ENCODE peak calls at places on chromosomes 13 and 19, in six cellular contexts. V is right atrium auricular region, G is fibroblast of mammary gland, I is mesothelial cell of epicardium, R is MCF 10A, P is heart left ventricle. K is an unnamed sample.

GRCh38 chr13:111387026-111387871 is 66.8 kb downstream of the TEX29 start:
- DNase-seq in G (no peak), V (no peak), I (no peak), P (peak), R (no peak), K (no peak)

GRCh38 chr19:6765738-6766356 is 1.4 kb downstream of the SH2D3A start:
- DNase-seq in P (no peak), G (no peak), I (peak), V (no peak), R (peak), K (peak)

GRCh38 chr13:93039131-93039530 is 187.5 kb upstream of the GPC6 start:
- DNase-seq in I (no peak), G (peak), P (no peak), V (no peak), R (no peak), K (no peak)

GRCh38 chr19:3534375-3535234 is 4.4 kb upstream of the TEKTIP1 start:
- DNase-seq in G (no peak), R (no peak), V (no peak), P (no peak), I (no peak), K (no peak)

GRCh38 chr13:34114581-34114980 is 296.6 kb downstream of the RFC3 start:
- DNase-seq in I (no peak), R (no peak), V (no peak), G (no peak), P (no peak), K (no peak)

GRCh38 chr19:18265611-18265981 is 8.7 kb downstream of the IQCN start:
- DNase-seq in G (no peak), I (no peak), P (no peak), V (no peak), R (no peak), K (no peak)

GRCh38 chr13:44759723-44760360 is 183.7 kb upstream of the TSC22D1 start:
- DNase-seq in R (peak), V (no peak), I (no peak), G (no peak), P (no peak), K (no peak)

GRCh38 chr19:48390188-48391099 is 907 bp downstream of the KDELR1 start:
- DNase-seq in I (peak), G (peak), V (peak), P (peak), R (peak), K (peak)

GRCh38 chr19:27974082-27974513 is 1238.9 kb downstream of the UQCRFS1 start:
- DNase-seq in V (no peak), P (no peak), G (peak), R (no peak), I (peak), K (no peak)

GRCh38 chr19:50492303-50493052 is 15.8 kb upstream of the GARIN5A start:
- DNase-seq in G (no peak), R (no peak), V (no peak), P (no peak), I (no peak), K (no peak)

GRCh38 chr19:11735375-11735774 is 3.4 kb downstream of the ZNF823 start:
- DNase-seq in I (no peak), G (no peak), V (no peak), R (peak), P (no peak), K (no peak)

GRCh38 chr19:40611096-40611495 is 9.9 kb downstream of the LTBP4 start:
- DNase-seq in P (no peak), I (no peak), G (no peak), R (peak), V (no peak), K (no peak)

GRCh38 chr19:50646074-50646807 is 3.0 kb upstream of the C19orf81 start:
- DNase-seq in I (no peak), G (peak), P (no peak), V (no peak), R (peak), K (no peak)

GRCh38 chr19:28710278-28710677 is 502.7 kb downstream of the UQCRFS1 start:
- DNase-seq in P (no peak), G (peak), I (no peak), V (no peak), R (peak), K (no peak)

GRCh38 chr13:53873558-53873957 is 844.9 kb downstream of the OLFM4 start:
- DNase-seq in G (no peak), R (no peak), I (no peak), P (no peak), V (no peak), K (no peak)

GRCh38 chr19:17209126-17210036 is 5.8 kb upstream of the USE1 start:
- DNase-seq in G (peak), I (no peak), P (no peak), V (no peak), R (peak), K (peak)

GRCh38 chr19:2424686-2425621 is 2.4 kb downstream of the TIMM13 start:
- DNase-seq in P (no peak), V (no peak), G (peak), I (peak), R (no peak), K (no peak)
- TF ChIP-seq CTCF in P (no peak), V (peak), G (peak), I (peak), R (no peak), K (no peak)

GRCh38 chr19:21358768-21359451 is at the start of gene ZNF738:
- DNase-seq in V (peak), G (peak), R (peak), P (peak), I (peak), K (peak)
- TF ChIP-seq CTCF in V (no peak), G (no peak), R (no peak), P (no peak), I (no peak), K (no peak)

GRCh38 chr19:1461862-1462261 is 11.9 kb downstream of the APC2 start:
- DNase-seq in G (no peak), P (no peak), R (no peak), I (no peak), V (no peak), K (no peak)

GRCh38 chr19:1459479-1459878 is 9.6 kb downstream of the APC2 start:
- DNase-seq in R (no peak), G (no peak), P (no peak), I (no peak), V (no peak), K (no peak)

GRCh38 chr19:1457892-1458291 is 8.0 kb downstream of the APC2 start:
- DNase-seq in G (no peak), I (no peak), V (no peak), R (no peak), P (no peak), K (no peak)

GRCh38 chr19:1457031-1457739 is 7.3 kb downstream of the APC2 start:
- DNase-seq in V (no peak), I (no peak), P (no peak), G (no peak), R (no peak), K (no peak)

DNA sequence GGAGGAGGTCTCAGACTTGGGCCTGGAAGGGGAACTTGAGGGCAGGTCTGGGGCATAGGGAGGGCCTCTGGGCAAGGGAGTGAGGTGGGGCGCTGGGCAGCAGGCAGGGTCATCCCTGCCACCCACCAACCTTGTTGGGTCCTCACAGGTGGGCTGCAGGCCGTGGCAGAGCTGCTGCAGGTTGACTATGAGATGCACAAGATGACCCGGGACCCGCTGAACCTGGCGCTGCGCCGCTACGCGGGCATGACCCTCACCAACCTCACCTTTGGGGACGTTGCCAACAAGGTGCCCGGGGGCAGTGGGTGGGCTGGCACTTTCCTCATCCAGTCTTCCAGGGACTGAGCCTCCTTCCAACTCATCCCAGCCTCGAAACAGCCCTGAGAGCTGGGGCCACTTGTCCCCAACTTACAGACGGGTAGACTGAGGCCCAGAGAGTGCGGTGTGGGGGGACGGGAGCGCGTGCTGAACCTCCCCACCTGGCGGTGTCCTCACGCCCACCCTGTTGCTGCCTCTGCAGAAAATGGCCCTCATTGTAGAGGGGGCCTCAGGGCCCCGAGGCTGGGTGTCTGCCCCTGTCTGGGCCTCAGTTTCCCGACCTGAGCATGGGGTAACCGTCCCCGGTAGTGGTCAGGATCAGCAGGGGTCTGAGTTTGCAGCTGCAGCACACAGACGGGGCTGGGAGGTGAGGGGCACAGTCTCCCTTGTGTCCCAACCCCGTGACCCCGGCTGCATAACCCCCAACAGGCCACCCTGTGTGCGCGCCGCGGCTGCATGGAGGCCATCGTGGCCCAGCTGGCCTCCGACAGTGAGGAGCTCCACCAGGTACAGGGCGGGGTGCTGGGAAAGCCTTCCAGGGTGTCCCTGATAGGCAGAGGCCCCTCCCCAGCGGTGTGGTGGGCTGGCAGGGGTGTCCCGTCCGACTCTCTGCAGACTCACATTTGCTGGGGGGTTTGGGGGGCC is 10.4 kb downstream of the APC2 start:
- DNase-seq in R (no peak), I (no peak), G (no peak), V (no peak), P (no peak), K (no peak)
- TF ChIP-seq CTCF in R (no peak), I (no peak), G (no peak), V (no peak), P (no peak), K (no peak)

GRCh38 chr19:13646758-13647157 is 117.6 kb upstream of the MRI1 start:
- DNase-seq in P (no peak), V (no peak), R (no peak), G (no peak), I (no peak), K (no peak)
- TF ChIP-seq CTCF in P (no peak), V (no peak), R (no peak), G (no peak), I (no peak), K (no peak)

GRCh38 chr13:52845766-52846566 is 2.5 kb downstream of the PCDH8 start:
- DNase-seq in G (no peak), R (no peak), P (no peak), V (no peak), I (peak), K (peak)
- TF ChIP-seq CTCF in G (no peak), R (no peak), P (peak), V (no peak), I (peak), K (peak)

GRCh38 chr13:59750860-59751259 is 412.9 kb downstream of the DIAPH3 start:
- DNase-seq in G (peak), P (no peak), R (no peak), I (peak), V (no peak), K (no peak)

GRCh38 chr13:59755647-59756290 is 408.0 kb downstream of the DIAPH3 start:
- DNase-seq in P (no peak), G (no peak), I (no peak), V (no peak), R (no peak), K (no peak)

GRCh38 chr13:59754411-59754810 is 409.3 kb downstream of the DIAPH3 start:
- DNase-seq in I (no peak), P (no peak), V (no peak), R (no peak), G (no peak), K (no peak)
- TF ChIP-seq CTCF in I (no peak), P (no peak), V (no peak), R (no peak), G (no peak), K (no peak)

DNA sequence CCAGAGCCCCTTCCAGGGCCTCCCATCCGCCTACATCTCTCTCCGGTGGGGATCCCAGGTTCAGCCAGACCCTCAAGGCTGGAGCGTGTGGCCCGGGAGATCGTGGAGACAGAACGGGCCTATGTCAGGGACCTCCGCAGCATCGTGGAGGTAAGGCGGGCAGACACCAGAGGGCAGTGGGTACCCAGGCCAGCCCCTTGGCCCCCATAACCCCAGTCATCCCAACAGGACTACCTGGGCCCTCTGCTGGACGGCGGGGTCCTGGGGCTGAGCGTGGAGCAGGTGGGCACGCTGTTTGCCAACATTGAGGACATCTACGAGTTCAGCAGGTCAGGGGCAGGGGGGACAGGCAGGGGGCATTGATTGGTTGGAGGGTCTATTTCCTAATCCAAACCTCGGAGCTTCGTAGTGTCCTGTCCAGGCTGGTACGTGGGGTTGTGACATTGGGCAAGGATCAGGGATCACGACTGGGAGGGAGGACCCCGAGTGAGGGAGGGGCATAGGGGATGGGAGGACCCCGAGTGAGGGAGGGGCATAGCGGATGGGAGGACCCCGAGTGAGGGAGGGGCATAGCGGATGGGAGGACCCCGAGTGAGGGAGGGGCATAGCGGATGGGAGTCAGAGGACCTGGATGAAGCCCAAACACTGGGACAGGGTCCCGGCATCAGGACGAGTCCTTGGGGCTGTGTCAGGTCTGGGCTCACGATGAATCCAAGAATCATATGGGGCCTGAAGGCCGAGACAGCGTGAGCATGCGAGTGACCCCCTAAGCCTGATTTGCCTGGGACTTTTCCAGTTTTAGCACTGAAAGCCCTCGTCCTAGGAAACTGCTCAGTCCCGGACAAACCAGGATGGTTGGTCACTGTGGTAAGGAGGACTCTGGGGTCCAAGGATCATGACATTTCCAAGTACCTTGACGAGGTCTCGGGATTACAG is 2.9 kb downstream of the PLEKHG2 start:
- DNase-seq in G (no peak), R (no peak), P (no peak), V (no peak), I (no peak), K (no peak)
- TF ChIP-seq CTCF in G (no peak), R (no peak), P (no peak), V (no peak), I (no peak), K (no peak)

DNA sequence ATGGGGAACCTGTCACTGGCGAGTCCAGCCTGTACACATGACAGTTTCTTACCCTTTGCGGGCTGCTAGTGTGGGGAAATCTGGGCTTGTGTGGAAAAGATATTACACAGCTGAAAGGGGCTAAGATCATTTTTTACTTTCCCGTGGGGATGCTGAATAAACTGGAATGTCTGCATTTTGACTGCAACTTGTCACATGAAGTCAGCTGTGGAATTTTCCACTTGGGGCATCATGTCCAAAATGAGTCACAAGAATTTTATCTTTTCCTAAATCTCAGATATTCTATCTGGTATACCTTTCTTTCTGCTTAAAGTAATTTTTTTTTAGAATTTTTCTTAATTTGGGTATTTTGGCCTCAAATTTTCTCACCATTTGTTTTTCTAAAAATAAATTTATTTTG is 170.4 kb downstream of the IRS2 start:
- DNase-seq in R (no peak), I (no peak), G (no peak), V (no peak), P (no peak), K (no peak)
- TF ChIP-seq CTCF in R (no peak), I (no peak), G (no peak), V (no peak), P (no peak), K (no peak)

GRCh38 chr13:52127783-52128702 is 830 bp downstream of the NEK5 start:
- DNase-seq in V (no peak), G (peak), I (peak), R (peak), P (peak), K (peak)
- TF ChIP-seq CTCF in V (peak), G (peak), I (peak), R (peak), P (peak), K (peak)